ENCODE peak calls at places on chromosomes 1 and 21, in seven cellular contexts. One of them, this sample, is unnamed.

GRCh38 chr1:60274422-60275419 is 201.2 kb upstream of the C1orf87 start:
- DNase-seq in endothelial cell of umbilical vein: peak; percentile 30
- DNase-seq in Karpas-422: no peak
- DNase-seq in neural progenitor cell: no peak
- DNase-seq in IMR-90: no peak
- DNase-seq in fibroblast of lung: peak; percentile 70
- DNase-seq in K562: no peak
- DNase-seq in this sample: no peak

GRCh38 chr1:88741413-88741812 is 57.3 kb downstream of the PKN2 start:
- DNase-seq in neural progenitor cell: no peak
- DNase-seq in fibroblast of lung: peak; percentile 65
- DNase-seq in Karpas-422: no peak
- DNase-seq in K562: no peak
- DNase-seq in IMR-90: peak; percentile 77
- DNase-seq in endothelial cell of umbilical vein: no peak
- DNase-seq in this sample: peak; percentile 36

GRCh38 chr1:235275223-235275622 is 52.8 kb downstream of the ARID4B start:
- DNase-seq in IMR-90: no peak
- DNase-seq in K562: no peak
- DNase-seq in Karpas-422: peak; percentile 66
- DNase-seq in endothelial cell of umbilical vein: no peak
- DNase-seq in neural progenitor cell: no peak
- DNase-seq in fibroblast of lung: no peak
- DNase-seq in this sample: no peak

GRCh38 chr1:117093870-117094621 is 27.5 kb downstream of the TRIM45 start:
- DNase-seq in IMR-90: peak; percentile 75
- DNase-seq in Karpas-422: peak; percentile 67
- DNase-seq in K562: peak; percentile 59
- DNase-seq in endothelial cell of umbilical vein: peak; percentile 90
- DNase-seq in neural progenitor cell: peak; percentile 22
- DNase-seq in fibroblast of lung: peak; percentile 50
- DNase-seq in this sample: peak; percentile 65

GRCh38 chr1:222918746-222919477 is 104.1 kb downstream of the DISP1 start:
- DNase-seq in fibroblast of lung: peak; percentile 27
- DNase-seq in neural progenitor cell: no peak
- DNase-seq in endothelial cell of umbilical vein: no peak
- DNase-seq in Karpas-422: no peak
- DNase-seq in K562: no peak
- DNase-seq in IMR-90: no peak
- DNase-seq in this sample: peak; percentile 74

GRCh38 chr1:73160759-73161158 is 878.4 kb upstream of the NEGR1 start:
- DNase-seq in endothelial cell of umbilical vein: no peak
- DNase-seq in fibroblast of lung: no peak
- DNase-seq in neural progenitor cell: no peak
- DNase-seq in Karpas-422: no peak
- DNase-seq in IMR-90: no peak
- DNase-seq in K562: no peak
- DNase-seq in this sample: no peak

GRCh38 chr1:100184536-100184935 is 6.5 kb upstream of the LRRC39 start:
- DNase-seq in neural progenitor cell: peak; percentile 37
- DNase-seq in IMR-90: no peak
- DNase-seq in Karpas-422: peak; percentile 69
- DNase-seq in endothelial cell of umbilical vein: no peak
- DNase-seq in K562: no peak
- DNase-seq in fibroblast of lung: no peak
- DNase-seq in this sample: no peak

GRCh38 chr1:190602325-190602724 is 124.7 kb upstream of the BRINP3 start:
- DNase-seq in fibroblast of lung: no peak
- DNase-seq in endothelial cell of umbilical vein: no peak
- DNase-seq in K562: no peak
- DNase-seq in IMR-90: no peak
- DNase-seq in neural progenitor cell: no peak
- DNase-seq in Karpas-422: no peak
- DNase-seq in this sample: no peak

GRCh38 chr1:198676253-198676652 is 37.4 kb downstream of the PTPRC start:
- DNase-seq in neural progenitor cell: no peak
- DNase-seq in endothelial cell of umbilical vein: peak; percentile 23
- DNase-seq in IMR-90: no peak
- DNase-seq in K562: peak; percentile 20
- DNase-seq in fibroblast of lung: no peak
- DNase-seq in Karpas-422: peak; percentile 74
- DNase-seq in this sample: no peak

GRCh38 chr1:101310484-101310883 is 73.7 kb downstream of the S1PR1 start:
- DNase-seq in neural progenitor cell: no peak
- DNase-seq in IMR-90: no peak
- DNase-seq in fibroblast of lung: no peak
- DNase-seq in endothelial cell of umbilical vein: no peak
- DNase-seq in K562: no peak
- DNase-seq in Karpas-422: no peak
- DNase-seq in this sample: peak; percentile 26

GRCh38 chr1:208234721-208235120 is 9.5 kb downstream of the PLXNA2 start:
- DNase-seq in IMR-90: no peak
- DNase-seq in fibroblast of lung: no peak
- DNase-seq in Karpas-422: no peak
- DNase-seq in neural progenitor cell: no peak
- DNase-seq in endothelial cell of umbilical vein: no peak
- DNase-seq in K562: no peak
- DNase-seq in this sample: no peak

GRCh38 chr1:16172232-16172830 is 16.5 kb upstream of the EPHA2 start:
- DNase-seq in fibroblast of lung: no peak
- DNase-seq in Karpas-422: no peak
- DNase-seq in endothelial cell of umbilical vein: no peak
- DNase-seq in neural progenitor cell: no peak
- DNase-seq in IMR-90: no peak
- DNase-seq in K562: peak; percentile 36
- DNase-seq in this sample: no peak

GRCh38 chr1:16174261-16174871 is 18.5 kb upstream of the EPHA2 start:
- DNase-seq in IMR-90: no peak
- DNase-seq in fibroblast of lung: no peak
- DNase-seq in Karpas-422: no peak
- DNase-seq in K562: no peak
- DNase-seq in neural progenitor cell: peak; percentile 43
- DNase-seq in endothelial cell of umbilical vein: no peak
- DNase-seq in this sample: peak; percentile 28

GRCh38 chr1:16174886-16175598 is 19.2 kb upstream of the EPHA2 start:
- DNase-seq in endothelial cell of umbilical vein: no peak
- DNase-seq in IMR-90: no peak
- DNase-seq in fibroblast of lung: no peak
- DNase-seq in Karpas-422: no peak
- DNase-seq in neural progenitor cell: peak; percentile 96
- DNase-seq in K562: no peak
- DNase-seq in this sample: peak; percentile 40

GRCh38 chr1:16172964-16173446 is 17.1 kb upstream of the EPHA2 start:
- DNase-seq in K562: peak; percentile 64
- DNase-seq in neural progenitor cell: no peak
- DNase-seq in endothelial cell of umbilical vein: no peak
- DNase-seq in Karpas-422: no peak
- DNase-seq in fibroblast of lung: peak; percentile 51
- DNase-seq in IMR-90: peak; percentile 45
- DNase-seq in this sample: peak; percentile 53

GRCh38 chr1:16173447-16174260 is 17.8 kb upstream of the EPHA2 start:
- DNase-seq in K562: peak; percentile 48
- DNase-seq in Karpas-422: no peak
- DNase-seq in IMR-90: peak; percentile 50
- DNase-seq in endothelial cell of umbilical vein: peak; percentile 60
- DNase-seq in fibroblast of lung: peak; percentile 63
- DNase-seq in neural progenitor cell: no peak
- DNase-seq in this sample: peak; percentile 81
- H3K9ac ChIP-seq in K562: peak overlapping the region; percentile 72
- H3K9ac ChIP-seq in Karpas-422: no peak overlapping the region
- H3K9ac ChIP-seq in IMR-90: no peak overlapping the region
- H3K9ac ChIP-seq in endothelial cell of umbilical vein: peak overlapping the region; percentile 30
- H3K9ac ChIP-seq in fibroblast of lung: peak overlapping the region; percentile 24
- H3K9ac ChIP-seq in neural progenitor cell: no peak overlapping the region
- H3K9ac ChIP-seq in this sample: no peak overlapping the region

GRCh38 chr21:31316488-31317169 is 27.4 kb downstream of the TIAM1 start:
- DNase-seq in endothelial cell of umbilical vein: no peak
- DNase-seq in IMR-90: peak; percentile 52
- DNase-seq in neural progenitor cell: no peak
- DNase-seq in fibroblast of lung: no peak
- DNase-seq in Karpas-422: no peak
- DNase-seq in K562: no peak
- DNase-seq in this sample: no peak
- H3K4me3 ChIP-seq in endothelial cell of umbilical vein: no peak overlapping the region
- H3K4me3 ChIP-seq in IMR-90: no peak overlapping the region
- H3K4me3 ChIP-seq in neural progenitor cell: no peak overlapping the region
- H3K4me3 ChIP-seq in fibroblast of lung: no peak overlapping the region
- H3K4me3 ChIP-seq in Karpas-422: no peak overlapping the region
- H3K4me3 ChIP-seq in K562: no peak overlapping the region
- H3K4me3 ChIP-seq in this sample: no peak overlapping the region

GRCh38 chr1:3238705-3239278 is 169.8 kb downstream of the PRDM16 start:
- DNase-seq in Karpas-422: no peak
- DNase-seq in IMR-90: no peak
- DNase-seq in endothelial cell of umbilical vein: no peak
- DNase-seq in K562: no peak
- DNase-seq in neural progenitor cell: no peak
- DNase-seq in fibroblast of lung: no peak
- DNase-seq in this sample: no peak

GRCh38 chr1:3236361-3236760 is 167.4 kb downstream of the PRDM16 start:
- DNase-seq in fibroblast of lung: no peak
- DNase-seq in IMR-90: no peak
- DNase-seq in K562: no peak
- DNase-seq in neural progenitor cell: no peak
- DNase-seq in Karpas-422: no peak
- DNase-seq in endothelial cell of umbilical vein: no peak
- DNase-seq in this sample: no peak

GRCh38 chr1:3236955-3237354 is 168.0 kb downstream of the PRDM16 start:
- DNase-seq in endothelial cell of umbilical vein: no peak
- DNase-seq in neural progenitor cell: no peak
- DNase-seq in K562: no peak
- DNase-seq in IMR-90: no peak
- DNase-seq in Karpas-422: no peak
- DNase-seq in fibroblast of lung: no peak
- DNase-seq in this sample: no peak

GRCh38 chr1:3237994-3238704 is 169.1 kb downstream of the PRDM16 start:
- DNase-seq in neural progenitor cell: no peak
- DNase-seq in K562: no peak
- DNase-seq in fibroblast of lung: no peak
- DNase-seq in Karpas-422: no peak
- DNase-seq in IMR-90: no peak
- DNase-seq in endothelial cell of umbilical vein: no peak
- DNase-seq in this sample: no peak

DNA sequence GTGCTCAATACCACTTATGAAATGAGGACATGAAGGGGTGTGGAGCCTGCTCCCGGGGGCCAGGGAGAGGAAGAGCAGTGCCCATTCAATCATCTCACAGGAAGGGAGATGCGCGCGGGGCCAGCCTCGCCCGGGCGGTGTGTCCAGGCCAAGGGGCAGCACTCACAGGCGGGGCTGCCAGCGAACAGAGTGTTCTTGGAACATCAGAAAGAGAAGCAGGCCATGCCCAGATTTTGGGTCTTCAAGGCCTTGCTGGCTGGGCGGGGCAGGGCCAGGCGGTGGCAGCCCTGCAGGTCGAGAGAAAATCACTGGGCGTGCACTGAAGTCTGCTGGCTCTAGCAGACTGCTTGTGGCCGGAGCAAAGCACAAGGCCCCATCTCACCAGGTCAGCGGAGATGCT is 168.6 kb downstream of the PRDM16 start:
- DNase-seq in neural progenitor cell: no peak
- DNase-seq in fibroblast of lung: no peak
- DNase-seq in IMR-90: no peak
- DNase-seq in endothelial cell of umbilical vein: no peak
- DNase-seq in Karpas-422: no peak
- DNase-seq in K562: no peak
- DNase-seq in this sample: no peak
- H3K27me3 ChIP-seq in neural progenitor cell: no peaks in the 10 kb centered on the region
- H3K27me3 ChIP-seq in fibroblast of lung: no peaks in the 10 kb centered on the region
- H3K27me3 ChIP-seq in IMR-90: no peaks in the 10 kb centered on the region
- H3K27me3 ChIP-seq in endothelial cell of umbilical vein: no peaks in the 10 kb centered on the region
- H3K27me3 ChIP-seq in Karpas-422: no peaks in the 10 kb centered on the region
- H3K27me3 ChIP-seq in K562: peaks cover 77% of the 10 kb centered on the region
- H3K27me3 ChIP-seq in this sample: peaks cover 36% of the 10 kb centered on the region

DNA sequence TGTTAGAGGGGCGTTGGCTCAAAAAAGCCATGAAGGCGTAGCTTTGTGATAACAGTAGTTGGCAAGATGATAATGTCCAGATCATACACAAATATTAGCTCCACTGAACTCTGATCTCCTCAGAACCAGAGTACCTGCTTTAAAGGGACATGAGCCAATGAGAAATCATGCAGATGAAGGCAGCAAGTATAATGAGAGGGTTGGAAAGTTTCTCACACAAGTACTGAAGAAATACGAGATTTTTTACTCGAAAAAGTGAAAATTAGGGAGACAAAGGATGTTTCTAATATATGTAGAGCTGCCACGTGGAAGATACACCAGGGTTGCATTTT is 5.6 kb upstream of the ATP1B1 start:
- DNase-seq in endothelial cell of umbilical vein: no peak
- DNase-seq in K562: no peak
- DNase-seq in IMR-90: no peak
- DNase-seq in fibroblast of lung: no peak
- DNase-seq in neural progenitor cell: no peak
- DNase-seq in Karpas-422: no peak
- DNase-seq in this sample: no peak
- H3K9ac ChIP-seq in endothelial cell of umbilical vein: no peak overlapping the region
- H3K9ac ChIP-seq in K562: no peak overlapping the region
- H3K9ac ChIP-seq in IMR-90: no peak overlapping the region
- H3K9ac ChIP-seq in fibroblast of lung: no peak overlapping the region
- H3K9ac ChIP-seq in neural progenitor cell: no peak overlapping the region
- H3K9ac ChIP-seq in Karpas-422: no peak overlapping the region
- H3K9ac ChIP-seq in this sample: no peak overlapping the region

GRCh38 chr1:118159578-118159977 is 25.4 kb downstream of the SPAG17 start:
- DNase-seq in fibroblast of lung: no peak
- DNase-seq in endothelial cell of umbilical vein: no peak
- DNase-seq in neural progenitor cell: no peak
- DNase-seq in Karpas-422: no peak
- DNase-seq in IMR-90: no peak
- DNase-seq in K562: no peak
- DNase-seq in this sample: no peak

GRCh38 chr1:118160825-118161224 is 24.2 kb downstream of the SPAG17 start:
- DNase-seq in Karpas-422: no peak
- DNase-seq in IMR-90: no peak
- DNase-seq in endothelial cell of umbilical vein: no peak
- DNase-seq in K562: no peak
- DNase-seq in neural progenitor cell: no peak
- DNase-seq in fibroblast of lung: no peak
- DNase-seq in this sample: no peak

GRCh38 chr1:118157506-118157905 is 27.5 kb downstream of the SPAG17 start:
- DNase-seq in K562: no peak
- DNase-seq in Karpas-422: no peak
- DNase-seq in neural progenitor cell: no peak
- DNase-seq in IMR-90: no peak
- DNase-seq in endothelial cell of umbilical vein: no peak
- DNase-seq in fibroblast of lung: no peak
- DNase-seq in this sample: no peak

GRCh38 chr1:118155106-118155505 is 29.9 kb downstream of the SPAG17 start:
- DNase-seq in Karpas-422: no peak
- DNase-seq in neural progenitor cell: no peak
- DNase-seq in K562: no peak
- DNase-seq in IMR-90: no peak
- DNase-seq in endothelial cell of umbilical vein: no peak
- DNase-seq in fibroblast of lung: no peak
- DNase-seq in this sample: no peak

GRCh38 chr1:118158918-118159317 is 26.1 kb downstream of the SPAG17 start:
- DNase-seq in fibroblast of lung: peak; percentile 26
- DNase-seq in K562: no peak
- DNase-seq in endothelial cell of umbilical vein: no peak
- DNase-seq in Karpas-422: no peak
- DNase-seq in neural progenitor cell: no peak
- DNase-seq in IMR-90: peak; percentile 76
- DNase-seq in this sample: peak; percentile 51
- H3K4me3 ChIP-seq in fibroblast of lung: no peak overlapping the region
- H3K4me3 ChIP-seq in K562: no peak overlapping the region
- H3K4me3 ChIP-seq in endothelial cell of umbilical vein: no peak overlapping the region
- H3K4me3 ChIP-seq in Karpas-422: no peak overlapping the region
- H3K4me3 ChIP-seq in neural progenitor cell: no peak overlapping the region
- H3K4me3 ChIP-seq in IMR-90: no peak overlapping the region
- H3K4me3 ChIP-seq in this sample: no peak overlapping the region

This sample was measured in adipocyte.